ENCODE peak calls at places on chromosomes 4 and X, in seven cellular contexts. X, O, I, Q, W, H and N are unnamed samples.

GRCh38 chr4:102824398-102824797 is 3.0 kb downstream of the UBE2D3 start:
- DNase-seq in O (no peak), I (no peak), W (no peak), X (peak), Q (peak), H (no peak), N (no peak)

GRCh38 chr4:158778712-158779111 is 9.9 kb downstream of the FNIP2 start:
- DNase-seq in O (no peak), Q (no peak), H (no peak), I (no peak), X (no peak), W (no peak), N (no peak)

GRCh38 chr4:15238720-15239119 is 189.1 kb upstream of the C1QTNF7 start:
- DNase-seq in H (peak), O (peak), Q (peak), I (peak), W (peak), X (peak), N (peak)

GRCh38 chr4:120331486-120332281 is 265.0 kb upstream of the MAD2L1 start:
- DNase-seq in X (no peak), O (no peak), W (no peak), H (no peak), I (no peak), Q (peak), N (no peak)

GRCh38 chr4:122007016-122007415 is 55.2 kb upstream of the TRPC3 start:
- DNase-seq in O (no peak), H (no peak), Q (no peak), W (no peak), X (peak), I (no peak), N (no peak)

GRCh38 chr4:37922323-37922722 is 31.4 kb downstream of the TBC1D1 start:
- DNase-seq in X (peak), I (no peak), O (no peak), H (no peak), W (no peak), Q (peak), N (no peak)

GRCh38 chr4:123471655-123472054 is 75.1 kb downstream of the SPRY1 start:
- DNase-seq in H (no peak), Q (no peak), O (no peak), W (no peak), I (no peak), X (no peak), N (no peak)

GRCh38 chr4:5705672-5706310 is 2.6 kb downstream of the EVC2 start:
- DNase-seq in I (no peak), Q (no peak), O (peak), W (no peak), X (no peak), H (no peak), N (peak)

GRCh38 chr4:101153653-101154052 is 193.7 kb downstream of the PPP3CA start:
- DNase-seq in Q (no peak), O (peak), W (no peak), H (no peak), I (no peak), X (no peak), N (no peak)

GRCh38 chr4:68864438-68865177 is 48.8 kb downstream of the UGT2B10 start:
- DNase-seq in W (no peak), O (no peak), I (no peak), X (no peak), H (no peak), Q (no peak), N (no peak)

GRCh38 chr4:161554372-161554990 is 609.3 kb downstream of the FSTL5 start:
- DNase-seq in I (no peak), O (no peak), H (no peak), X (peak), W (no peak), Q (peak), N (no peak)

GRCh38 chr4:40300371-40301162 is 34.6 kb upstream of the CHRNA9 start:
- DNase-seq in X (no peak), Q (no peak), O (no peak), H (no peak), I (no peak), W (no peak), N (peak)

GRCh38 chr4:40301592-40301991 is 33.5 kb upstream of the CHRNA9 start:
- DNase-seq in W (no peak), H (no peak), O (no peak), I (no peak), Q (no peak), X (no peak), N (no peak)

GRCh38 chr4:40306203-40306602 is 28.9 kb upstream of the CHRNA9 start:
- DNase-seq in X (no peak), O (no peak), I (no peak), H (no peak), W (no peak), Q (no peak), N (no peak)

GRCh38 chr4:40305329-40306193 is 29.6 kb upstream of the CHRNA9 start:
- DNase-seq in X (no peak), H (no peak), O (no peak), W (no peak), I (no peak), Q (no peak), N (no peak)

DNA sequence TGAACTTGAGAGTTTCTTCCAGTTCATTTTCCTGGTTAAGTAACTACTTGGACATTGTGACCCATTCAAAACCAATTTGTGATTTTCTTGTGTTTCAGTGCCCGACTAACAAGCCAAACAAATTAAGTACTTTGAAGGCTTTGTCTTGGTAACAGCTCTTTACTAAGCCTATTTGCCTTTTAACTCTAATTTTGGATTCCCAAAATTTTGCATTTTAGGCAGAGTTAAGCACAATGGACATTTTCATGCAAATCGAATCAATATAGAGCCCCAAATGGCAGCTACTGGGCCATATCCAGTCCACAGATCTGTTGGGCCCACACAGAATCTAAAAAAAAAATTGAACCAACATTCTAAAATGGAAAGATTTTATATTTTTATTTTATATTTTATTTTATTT is 31.4 kb upstream of the CHRNA9 start:
- DNase-seq in I (no peak), W (no peak), Q (no peak), X (no peak), H (no peak), O (no peak), N (no peak)
- H3K27ac ChIP-seq in I (no peak), W (no peak), Q (no peak), X (no peak), H (no peak), O (no peak), N (no peak)

GRCh38 chr4:72791054-72791453 is 222.0 kb upstream of the ADAMTS3 start:
- DNase-seq in W (no peak), Q (no peak), I (no peak), X (no peak), O (peak), H (no peak), N (peak)

GRCh38 chr4:72786401-72786990 is 217.5 kb upstream of the ADAMTS3 start:
- DNase-seq in Q (no peak), W (no peak), X (no peak), O (peak), I (no peak), H (no peak), N (peak)
- H2BK5ac ChIP-seq in Q (no peak), W (no peak), X (no peak), O (no peak), I (no peak), H (no peak), N (no peak)

DNA sequence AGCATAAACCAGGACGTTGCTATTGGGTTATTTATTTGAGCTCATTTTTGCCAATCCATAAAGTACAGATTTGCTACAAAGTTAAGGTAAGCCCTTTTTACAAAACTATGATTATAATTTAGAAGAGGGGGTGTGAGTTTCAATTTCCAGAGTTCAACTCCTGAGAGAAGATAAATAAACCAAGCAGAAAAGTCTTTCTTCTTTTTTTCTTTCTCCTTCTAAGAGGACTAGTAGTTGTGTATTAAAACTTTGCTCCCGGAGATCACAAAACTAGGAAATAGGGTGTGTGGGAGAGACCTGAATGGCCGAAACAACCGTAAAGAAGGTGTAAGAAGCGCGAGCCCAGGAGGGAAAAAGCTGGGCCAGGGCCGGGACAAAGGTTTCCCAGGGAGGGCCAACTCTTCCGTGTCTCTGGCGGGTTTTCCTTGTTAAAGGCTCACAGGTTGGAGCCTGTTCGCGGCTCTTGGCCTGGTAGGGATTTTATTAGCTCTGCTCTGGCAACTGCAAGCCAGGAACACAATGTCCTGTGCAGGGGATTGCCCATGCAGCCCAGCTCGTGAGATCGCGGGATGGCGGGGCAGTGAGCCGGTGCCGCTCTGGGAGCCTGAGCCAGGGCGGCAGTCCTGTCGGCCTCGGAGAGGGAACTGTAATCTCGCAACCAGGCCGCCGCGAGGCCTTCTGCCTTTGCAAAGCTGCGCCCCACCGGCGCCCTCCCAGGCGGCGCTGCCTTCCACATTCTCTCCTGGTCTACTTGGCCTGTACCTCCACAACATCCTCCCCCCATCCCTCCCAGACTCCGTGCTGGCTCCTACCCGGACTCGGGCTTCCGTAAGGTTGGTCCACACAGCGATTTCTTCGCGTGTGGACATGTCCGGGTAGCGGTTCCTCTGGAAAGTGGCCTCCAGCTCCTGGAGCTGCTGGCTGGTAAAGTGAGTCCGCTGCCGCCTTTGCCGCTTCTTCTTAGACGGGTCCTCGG is 2.2 kb downstream of the PITX2 start:
- DNase-seq in I (peak), X (no peak), W (peak), Q (peak), H (peak), O (peak), N (no peak)
- H3K23ac ChIP-seq in I (peak), X (no peak), W (no peak), Q (peak), H (no peak), O (peak), N (no peak)

GRCh38 chr4:156534205-156534604 is 437.4 kb downstream of the PDGFC start:
- DNase-seq in X (no peak), I (no peak), H (no peak), W (no peak), Q (no peak), O (no peak), N (no peak)
- H3K27ac ChIP-seq in X (no peak), I (no peak), H (no peak), W (no peak), Q (no peak), O (no peak), N (no peak)

GRCh38 chr4:166989886-166990285 is 244.4 kb downstream of the SPOCK3 start:
- DNase-seq in I (no peak), Q (no peak), O (no peak), H (no peak), X (no peak), W (no peak), N (no peak)
- H2BK5ac ChIP-seq in I (no peak), Q (no peak), O (no peak), H (no peak), X (no peak), W (no peak), N (no peak)

DNA sequence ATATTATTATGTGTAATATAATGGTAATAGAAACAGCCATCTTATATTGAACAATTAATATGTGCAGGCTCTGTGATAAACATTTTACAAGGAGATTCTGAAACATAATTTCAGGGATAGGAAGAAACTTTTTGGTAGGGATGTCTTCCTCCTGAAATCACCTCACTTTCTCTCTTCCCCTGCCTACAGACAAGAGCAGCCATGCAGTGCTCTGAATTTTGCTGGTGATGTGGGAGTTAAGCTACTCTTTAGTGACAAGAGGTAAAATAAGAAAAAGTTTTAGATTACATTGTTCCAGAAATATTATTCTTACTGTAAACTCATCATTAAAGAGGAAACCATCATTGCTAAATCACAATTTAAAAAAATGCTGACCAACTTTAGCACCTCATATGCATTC is 36.1 kb downstream of the LARP7 start:
- DNase-seq in H (no peak), Q (no peak), W (no peak), X (no peak), O (no peak), I (no peak), N (no peak)
- H3K23ac ChIP-seq in H (no peak), Q (no peak), W (no peak), X (no peak), O (no peak), I (no peak), N (no peak)

GRCh38 chr4:169070895-169071218 is 60.8 kb upstream of the CBR4 start:
- DNase-seq in W (no peak), I (no peak), H (no peak), O (peak), X (no peak), Q (no peak), N (peak)
- H3K27ac ChIP-seq in W (no peak), I (peak), H (peak), O (peak), X (no peak), Q (peak), N (peak)

GRCh38 chrX:139929876-139930275 is 3.0 kb downstream of the ATP11C start:
- DNase-seq in W (no peak), Q (no peak), X (no peak), I (no peak), H (no peak), O (no peak), N (no peak)

GRCh38 chrX:139924069-139924695 is 8.7 kb downstream of the ATP11C start:
- DNase-seq in I (no peak), H (no peak), Q (peak), W (no peak), X (no peak), O (no peak), N (no peak)

GRCh38 chrX:139920306-139920705 is 12.5 kb downstream of the ATP11C start:
- DNase-seq in W (no peak), I (no peak), X (no peak), Q (no peak), O (no peak), H (no peak), N (no peak)

DNA sequence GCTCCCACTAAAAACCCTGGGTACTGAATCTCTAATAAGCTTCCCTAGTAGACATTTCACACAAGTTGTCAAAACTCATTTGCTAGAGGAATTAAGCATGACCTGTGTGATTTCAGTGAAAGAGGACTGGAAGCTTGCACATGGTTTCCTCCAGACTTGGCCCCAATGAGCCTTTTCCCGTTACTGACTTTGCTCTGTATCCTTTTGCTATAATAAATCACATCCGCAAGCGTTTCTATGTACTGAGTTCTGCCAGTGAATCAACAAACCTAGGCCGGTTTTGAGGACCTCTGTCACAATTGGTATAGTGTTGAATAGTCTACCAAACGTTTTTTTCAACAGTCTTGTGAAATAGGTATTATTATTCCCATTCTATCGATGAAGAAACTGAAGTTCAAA is 8.2 kb downstream of the ATP11C start:
- DNase-seq in H (no peak), W (no peak), I (no peak), X (no peak), O (no peak), Q (peak), N (no peak)
- H2BK5ac ChIP-seq in H (no peak), W (no peak), I (no peak), X (no peak), O (no peak), Q (no peak), N (no peak)

GRCh38 chr4:80678413-80678812 is 342.9 kb downstream of the CFAP299 start:
- DNase-seq in O (no peak), I (no peak), Q (no peak), X (no peak), W (no peak), H (no peak), N (no peak)
- H3K23ac ChIP-seq in O (no peak), I (no peak), Q (no peak), X (no peak), W (no peak), H (no peak), N (no peak)